ENCODE peak calls at places on chromosomes 4 and X, in ten cellular contexts. U is BE2C, E is H7, F is choroid plexus epithelial cell, Y is HFF-Myc, Q is fibroblast of pulmonary artery, A is HCT116, G is colonic mucosa, Z is GM23248, D is GM12865. S is an unnamed sample.

GRCh38 chr4:109119852-109120251 is 182.6 kb downstream of the COL25A1 start:
- DNase-seq in U (no peak), E (no peak), F (no peak), Y (no peak), Q (no peak), A (no peak), G (no peak), Z (no peak), D (no peak), S (no peak)

GRCh38 chr4:83054928-83055327 is 19.9 kb downstream of the COPS4 start:
- DNase-seq in U (no peak), E (peak), F (peak), Y (no peak), Q (peak), A (peak), G (no peak), Z (peak), D (peak), S (no peak)

GRCh38 chrX:11100281-11101035 is 10.7 kb upstream of the HCCS start:
- DNase-seq in U (peak), E (peak), F (peak), Y (no peak), Q (peak), A (no peak), G (peak), Z (peak), D (no peak), S (no peak)

GRCh38 chr4:32775049-32775448 is 2054.9 kb downstream of the PCDH7 start:
- DNase-seq in U (peak), E (peak), F (peak), Y (no peak), Q (peak), A (peak), G (no peak), Z (no peak), D (no peak), S (peak)

GRCh38 chrX:139890991-139891700 is 41.7 kb downstream of the ATP11C start:
- DNase-seq in U (no peak), E (no peak), F (peak), Y (no peak), Q (peak), A (no peak), G (no peak), Z (peak), D (no peak), S (no peak)

GRCh38 chrX:65706041-65706828 is 38.8 kb downstream of the MSN start:
- DNase-seq in U (no peak), E (no peak), F (peak), Y (peak), Q (peak), A (no peak), G (no peak), Z (peak), D (peak), S (no peak)

GRCh38 chr4:163895369-163896005 is 401.0 kb downstream of the TMA16 start:
- DNase-seq in U (no peak), E (no peak), F (no peak), Y (no peak), Q (no peak), A (no peak), G (no peak), Z (no peak), D (peak), S (no peak)

GRCh38 chr4:159366966-159367365 is 264.1 kb downstream of the RAPGEF2 start:
- DNase-seq in U (no peak), E (no peak), F (no peak), Y (no peak), Q (no peak), A (no peak), G (no peak), Z (peak), D (no peak), S (no peak)

GRCh38 chrX:19810370-19810769 is 77.0 kb downstream of the SH3KBP1 start:
- DNase-seq in U (no peak), E (no peak), F (no peak), Y (no peak), Q (no peak), A (no peak), G (no peak), Z (no peak), D (peak), S (no peak)

GRCh38 chr4:127660486-127660885 is 27.7 kb downstream of the INTU start:
- DNase-seq in U (no peak), E (no peak), F (no peak), Y (no peak), Q (no peak), A (no peak), G (no peak), Z (no peak), D (no peak), S (no peak)
- H3K4me3 ChIP-seq in U (no peak), E (no peak), F (no peak), Y (no peak), Q (no peak), A (no peak), G (no peak), Z (no peak), D (no peak), S (no peak)

GRCh38 chr4:186979966-186980745 is 256.5 kb upstream of the FAT1 start:
- DNase-seq in U (no peak), E (no peak), F (peak), Y (no peak), Q (peak), A (no peak), G (no peak), Z (no peak), D (no peak), S (no peak)
- H3K4me3 ChIP-seq in U (no peak), E (no peak), F (peak), Y (no peak), Q (no peak), A (no peak), G (no peak), Z (no peak), D (no peak), S (no peak)

DNA sequence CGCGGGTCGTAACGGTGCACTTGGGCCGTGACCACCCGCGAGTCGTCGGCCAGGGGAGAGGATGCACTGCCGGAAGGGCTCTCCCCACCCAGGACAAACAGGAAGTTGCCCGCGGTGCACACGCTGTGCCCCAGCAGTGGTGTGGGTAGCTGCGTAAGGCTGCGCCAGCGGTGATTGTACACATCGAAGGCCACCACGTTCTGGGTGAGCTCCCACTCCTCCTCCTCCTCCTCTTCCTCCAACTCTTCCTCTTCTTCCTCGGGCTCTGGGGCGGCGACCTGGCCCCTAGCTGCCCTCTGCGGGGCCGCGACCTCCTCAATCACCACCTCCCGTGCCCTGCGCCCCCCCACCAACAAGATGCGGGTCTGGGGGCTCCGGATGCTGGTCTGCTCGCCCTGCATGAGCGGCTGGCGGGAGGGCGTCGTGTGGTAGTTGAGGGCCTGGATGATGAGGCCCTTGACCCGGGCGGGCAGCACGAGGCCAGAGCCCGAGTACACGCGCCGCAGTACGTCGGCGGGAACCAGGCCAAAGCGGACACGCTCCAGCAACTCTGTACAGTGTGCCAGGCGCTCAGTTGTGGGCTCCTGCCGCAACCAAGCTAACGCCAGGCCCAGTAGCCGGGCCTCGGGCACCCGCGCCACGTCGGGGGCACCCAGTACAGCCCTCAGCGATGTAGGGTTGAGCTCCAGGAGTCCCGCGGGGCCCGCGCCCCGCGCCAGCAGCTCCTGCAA is 1.4 kb downstream of the KLHL34 start:
- DNase-seq in U (no peak), E (peak), F (no peak), Y (no peak), Q (no peak), A (no peak), G (no peak), Z (no peak), D (no peak), S (no peak)
- H3K4me3 ChIP-seq in U (no peak), E (no peak), F (no peak), Y (no peak), Q (no peak), A (no peak), G (no peak), Z (no peak), D (no peak), S (no peak)

DNA sequence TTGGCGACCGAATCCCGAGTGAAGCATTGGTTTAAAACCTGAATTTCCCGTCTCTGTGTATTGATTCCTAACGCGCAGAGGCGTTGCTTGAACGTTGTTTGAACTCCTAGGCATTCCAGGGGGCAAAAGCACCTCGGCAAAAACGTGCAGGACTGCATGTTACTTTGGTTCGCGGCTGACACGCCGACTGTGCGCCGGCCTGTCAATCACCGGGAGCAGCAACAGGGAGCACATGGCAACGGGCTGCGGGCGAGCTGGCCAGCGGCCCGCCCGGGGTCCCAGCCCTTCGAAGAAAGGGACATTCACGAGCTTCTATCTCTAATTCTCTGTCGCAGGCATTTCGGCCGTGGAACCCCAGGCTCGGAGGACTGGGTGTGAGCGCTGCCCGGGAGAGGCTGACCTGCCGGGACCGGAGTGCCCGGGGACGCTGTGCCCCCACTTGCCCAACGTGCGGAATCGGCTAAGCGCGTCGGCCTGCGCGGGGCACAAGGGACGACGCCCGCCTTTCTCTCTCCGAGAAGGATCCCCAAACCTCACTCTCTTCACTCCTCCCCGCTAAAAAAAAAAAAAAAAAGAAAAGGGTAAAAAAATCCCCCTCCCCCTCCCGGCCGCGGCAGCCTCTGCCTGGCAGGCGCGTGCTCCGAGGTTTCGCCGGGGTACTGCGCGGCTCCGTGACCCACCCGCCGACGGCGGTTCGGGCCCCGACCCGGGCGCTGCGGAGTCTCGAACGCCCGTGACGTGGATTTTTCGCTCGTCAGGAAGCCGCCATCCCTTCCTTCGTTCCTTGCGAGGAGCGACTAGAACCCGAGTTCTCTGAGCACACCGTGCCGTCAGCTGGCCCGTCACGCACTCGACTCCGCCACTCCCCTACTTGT is 918 bp downstream of the SPRY1 start:
- DNase-seq in U (peak), E (peak), F (peak), Y (no peak), Q (peak), A (peak), G (peak), Z (peak), D (peak), S (no peak)
- H3K4me3 ChIP-seq in U (peak), E (peak), F (peak), Y (peak), Q (peak), A (peak), G (peak), Z (peak), D (peak), S (peak)

GRCh38 chrX:24375732-24376131 is 15.3 kb downstream of the SUPT20HL1 start:
- DNase-seq in U (no peak), E (no peak), F (no peak), Y (no peak), Q (no peak), A (no peak), G (no peak), Z (no peak), D (no peak), S (no peak)

GRCh38 chrX:24372021-24372763 is 11.8 kb downstream of the SUPT20HL1 start:
- DNase-seq in U (no peak), E (peak), F (no peak), Y (no peak), Q (no peak), A (no peak), G (no peak), Z (no peak), D (no peak), S (no peak)

GRCh38 chrX:24376403-24376802 is 16.0 kb downstream of the SUPT20HL1 start:
- DNase-seq in U (no peak), E (no peak), F (no peak), Y (no peak), Q (no peak), A (no peak), G (no peak), Z (no peak), D (no peak), S (no peak)

GRCh38 chrX:24369816-24370215 is 9.4 kb downstream of the SUPT20HL1 start:
- DNase-seq in U (no peak), E (peak), F (no peak), Y (no peak), Q (no peak), A (no peak), G (no peak), Z (no peak), D (no peak), S (no peak)

GRCh38 chrX:24371391-24371972 is 11.0 kb downstream of the SUPT20HL1 start:
- DNase-seq in U (peak), E (peak), F (peak), Y (peak), Q (peak), A (peak), G (peak), Z (peak), D (peak), S (no peak)
- H3K4me3 ChIP-seq in U (no peak), E (peak), F (no peak), Y (no peak), Q (no peak), A (no peak), G (no peak), Z (no peak), D (no peak), S (no peak)

S was measured in iPS DF 6.9.